ENCODE peak calls at places on chromosomes 13 and 19, in ten cellular contexts. One of them, this sample, is unnamed.

GRCh38 chr19:49155830-49156346 is 692 bp upstream of the HRC start:
- DNase-seq in effector memory CD4-positive, alpha-beta T cell: no peak
- DNase-seq in PC-9: no peak
- DNase-seq in endodermal cell: peak
- DNase-seq in breast epithelium: no peak
- DNase-seq in cardiac fibroblast: no peak
- DNase-seq in fibroblast of pulmonary artery: no peak
- DNase-seq in Calu3: no peak
- DNase-seq in activated T-helper 2 cell treated with anti-CD3 and anti-CD28 coated beads, Interferon-gamma antibody, Interleukin-2, Interleukin-4, amounts not matched to agents 10 μg/mL and 5 μg/mL and 100 μg/mL, durations not matched to agents 14 hours and 24 hours and 36 hours: no peak
- DNase-seq in LoVo: no peak
- DNase-seq in this sample: no peak

GRCh38 chr13:48400820-48401219 is 12.1 kb downstream of the LPAR6 start:
- DNase-seq in endodermal cell: no peak
- DNase-seq in cardiac fibroblast: peak
- DNase-seq in fibroblast of pulmonary artery: peak
- DNase-seq in LoVo: no peak
- DNase-seq in effector memory CD4-positive, alpha-beta T cell: no peak
- DNase-seq in PC-9: no peak
- DNase-seq in Calu3: no peak
- DNase-seq in breast epithelium: no peak
- DNase-seq in activated T-helper 2 cell treated with anti-CD3 and anti-CD28 coated beads, Interferon-gamma antibody, Interleukin-2, Interleukin-4, amounts not matched to agents 10 μg/mL and 5 μg/mL and 100 μg/mL, durations not matched to agents 14 hours and 24 hours and 36 hours: no peak
- DNase-seq in this sample: peak

GRCh38 chr13:25493930-25494707 is 122.3 kb downstream of the ATP8A2 start:
- DNase-seq in activated T-helper 2 cell treated with anti-CD3 and anti-CD28 coated beads, Interferon-gamma antibody, Interleukin-2, Interleukin-4, amounts not matched to agents 10 μg/mL and 5 μg/mL and 100 μg/mL, durations not matched to agents 14 hours and 24 hours and 36 hours: no peak
- DNase-seq in effector memory CD4-positive, alpha-beta T cell: no peak
- DNase-seq in cardiac fibroblast: no peak
- DNase-seq in fibroblast of pulmonary artery: no peak
- DNase-seq in breast epithelium: no peak
- DNase-seq in LoVo: no peak
- DNase-seq in endodermal cell: peak
- DNase-seq in PC-9: no peak
- DNase-seq in Calu3: no peak
- DNase-seq in this sample: no peak

GRCh38 chr19:3179739-3180293 is 1.2 kb downstream of the S1PR4 start:
- DNase-seq in fibroblast of pulmonary artery: no peak
- DNase-seq in LoVo: no peak
- DNase-seq in activated T-helper 2 cell treated with anti-CD3 and anti-CD28 coated beads, Interferon-gamma antibody, Interleukin-2, Interleukin-4, amounts not matched to agents 10 μg/mL and 5 μg/mL and 100 μg/mL, durations not matched to agents 14 hours and 24 hours and 36 hours: no peak
- DNase-seq in PC-9: no peak
- DNase-seq in effector memory CD4-positive, alpha-beta T cell: no peak
- DNase-seq in cardiac fibroblast: no peak
- DNase-seq in endodermal cell: no peak
- DNase-seq in breast epithelium: no peak
- DNase-seq in Calu3: no peak
- DNase-seq in this sample: no peak

GRCh38 chr13:84200971-84201370 is 318.7 kb upstream of the SLITRK1 start:
- DNase-seq in cardiac fibroblast: no peak
- DNase-seq in effector memory CD4-positive, alpha-beta T cell: no peak
- DNase-seq in fibroblast of pulmonary artery: no peak
- DNase-seq in endodermal cell: no peak
- DNase-seq in LoVo: no peak
- DNase-seq in breast epithelium: no peak
- DNase-seq in activated T-helper 2 cell treated with anti-CD3 and anti-CD28 coated beads, Interferon-gamma antibody, Interleukin-2, Interleukin-4, amounts not matched to agents 10 μg/mL and 5 μg/mL and 100 μg/mL, durations not matched to agents 14 hours and 24 hours and 36 hours: no peak
- DNase-seq in Calu3: no peak
- DNase-seq in PC-9: no peak
- DNase-seq in this sample: no peak

GRCh38 chr19:15433519-15434069 is 14.8 kb upstream of the AKAP8L start:
- DNase-seq in LoVo: no peak
- DNase-seq in breast epithelium: no peak
- DNase-seq in effector memory CD4-positive, alpha-beta T cell: no peak
- DNase-seq in PC-9: no peak
- DNase-seq in cardiac fibroblast: no peak
- DNase-seq in endodermal cell: peak
- DNase-seq in activated T-helper 2 cell treated with anti-CD3 and anti-CD28 coated beads, Interferon-gamma antibody, Interleukin-2, Interleukin-4, amounts not matched to agents 10 μg/mL and 5 μg/mL and 100 μg/mL, durations not matched to agents 14 hours and 24 hours and 36 hours: no peak
- DNase-seq in Calu3: no peak
- DNase-seq in fibroblast of pulmonary artery: no peak
- DNase-seq in this sample: no peak

GRCh38 chr13:44932850-44933251 is 56.4 kb downstream of the NUFIP1 start:
- DNase-seq in effector memory CD4-positive, alpha-beta T cell: no peak
- DNase-seq in breast epithelium: no peak
- DNase-seq in cardiac fibroblast: peak
- DNase-seq in activated T-helper 2 cell treated with anti-CD3 and anti-CD28 coated beads, Interferon-gamma antibody, Interleukin-2, Interleukin-4, amounts not matched to agents 10 μg/mL and 5 μg/mL and 100 μg/mL, durations not matched to agents 14 hours and 24 hours and 36 hours: no peak
- DNase-seq in endodermal cell: peak
- DNase-seq in fibroblast of pulmonary artery: peak
- DNase-seq in LoVo: no peak
- DNase-seq in PC-9: no peak
- DNase-seq in Calu3: no peak
- DNase-seq in this sample: no peak

GRCh38 chr19:32330149-32330548 is 15.3 kb upstream of the ZNF507 start:
- DNase-seq in effector memory CD4-positive, alpha-beta T cell: no peak
- DNase-seq in activated T-helper 2 cell treated with anti-CD3 and anti-CD28 coated beads, Interferon-gamma antibody, Interleukin-2, Interleukin-4, amounts not matched to agents 10 μg/mL and 5 μg/mL and 100 μg/mL, durations not matched to agents 14 hours and 24 hours and 36 hours: no peak
- DNase-seq in fibroblast of pulmonary artery: peak
- DNase-seq in cardiac fibroblast: no peak
- DNase-seq in endodermal cell: no peak
- DNase-seq in breast epithelium: no peak
- DNase-seq in LoVo: no peak
- DNase-seq in PC-9: no peak
- DNase-seq in Calu3: no peak
- DNase-seq in this sample: no peak

GRCh38 chr19:31504221-31504620 is 155.0 kb upstream of the TSHZ3 start:
- DNase-seq in cardiac fibroblast: no peak
- DNase-seq in PC-9: no peak
- DNase-seq in activated T-helper 2 cell treated with anti-CD3 and anti-CD28 coated beads, Interferon-gamma antibody, Interleukin-2, Interleukin-4, amounts not matched to agents 10 μg/mL and 5 μg/mL and 100 μg/mL, durations not matched to agents 14 hours and 24 hours and 36 hours: no peak
- DNase-seq in fibroblast of pulmonary artery: no peak
- DNase-seq in breast epithelium: no peak
- DNase-seq in LoVo: no peak
- DNase-seq in Calu3: no peak
- DNase-seq in endodermal cell: no peak
- DNase-seq in effector memory CD4-positive, alpha-beta T cell: no peak
- DNase-seq in this sample: peak

GRCh38 chr19:3725640-3726310 is 17.6 kb downstream of the TJP3 start:
- DNase-seq in activated T-helper 2 cell treated with anti-CD3 and anti-CD28 coated beads, Interferon-gamma antibody, Interleukin-2, Interleukin-4, amounts not matched to agents 10 μg/mL and 5 μg/mL and 100 μg/mL, durations not matched to agents 14 hours and 24 hours and 36 hours: no peak
- DNase-seq in effector memory CD4-positive, alpha-beta T cell: no peak
- DNase-seq in cardiac fibroblast: no peak
- DNase-seq in breast epithelium: peak
- DNase-seq in Calu3: peak
- DNase-seq in PC-9: peak
- DNase-seq in fibroblast of pulmonary artery: no peak
- DNase-seq in endodermal cell: peak
- DNase-seq in LoVo: no peak
- DNase-seq in this sample: no peak

GRCh38 chr19:45424191-45425058 is 708 bp upstream of the ERCC1 start:
- DNase-seq in endodermal cell: peak
- DNase-seq in Calu3: peak
- DNase-seq in cardiac fibroblast: peak
- DNase-seq in activated T-helper 2 cell treated with anti-CD3 and anti-CD28 coated beads, Interferon-gamma antibody, Interleukin-2, Interleukin-4, amounts not matched to agents 10 μg/mL and 5 μg/mL and 100 μg/mL, durations not matched to agents 14 hours and 24 hours and 36 hours: no peak
- DNase-seq in PC-9: peak
- DNase-seq in LoVo: peak
- DNase-seq in fibroblast of pulmonary artery: peak
- DNase-seq in effector memory CD4-positive, alpha-beta T cell: no peak
- DNase-seq in breast epithelium: no peak
- DNase-seq in this sample: peak

GRCh38 chr19:17490411-17490810 is 20.1 kb downstream of the SLC27A1 start:
- DNase-seq in breast epithelium: no peak
- DNase-seq in endodermal cell: no peak
- DNase-seq in effector memory CD4-positive, alpha-beta T cell: no peak
- DNase-seq in cardiac fibroblast: no peak
- DNase-seq in LoVo: no peak
- DNase-seq in PC-9: no peak
- DNase-seq in activated T-helper 2 cell treated with anti-CD3 and anti-CD28 coated beads, Interferon-gamma antibody, Interleukin-2, Interleukin-4, amounts not matched to agents 10 μg/mL and 5 μg/mL and 100 μg/mL, durations not matched to agents 14 hours and 24 hours and 36 hours: no peak
- DNase-seq in Calu3: no peak
- DNase-seq in fibroblast of pulmonary artery: no peak
- DNase-seq in this sample: no peak

GRCh38 chr19:34120846-34121639 is 51.3 kb upstream of the LSM14A start:
- DNase-seq in activated T-helper 2 cell treated with anti-CD3 and anti-CD28 coated beads, Interferon-gamma antibody, Interleukin-2, Interleukin-4, amounts not matched to agents 10 μg/mL and 5 μg/mL and 100 μg/mL, durations not matched to agents 14 hours and 24 hours and 36 hours: peak
- DNase-seq in fibroblast of pulmonary artery: peak
- DNase-seq in endodermal cell: peak
- DNase-seq in PC-9: no peak
- DNase-seq in effector memory CD4-positive, alpha-beta T cell: peak
- DNase-seq in Calu3: peak
- DNase-seq in cardiac fibroblast: peak
- DNase-seq in LoVo: no peak
- DNase-seq in breast epithelium: no peak
- DNase-seq in this sample: no peak

GRCh38 chr19:3115411-3115810 is 20.4 kb upstream of the GNA15 start:
- DNase-seq in endodermal cell: no peak
- DNase-seq in breast epithelium: no peak
- DNase-seq in PC-9: no peak
- DNase-seq in effector memory CD4-positive, alpha-beta T cell: no peak
- DNase-seq in fibroblast of pulmonary artery: no peak
- DNase-seq in cardiac fibroblast: no peak
- DNase-seq in LoVo: no peak
- DNase-seq in Calu3: no peak
- DNase-seq in activated T-helper 2 cell treated with anti-CD3 and anti-CD28 coated beads, Interferon-gamma antibody, Interleukin-2, Interleukin-4, amounts not matched to agents 10 μg/mL and 5 μg/mL and 100 μg/mL, durations not matched to agents 14 hours and 24 hours and 36 hours: no peak
- DNase-seq in this sample: no peak

GRCh38 chr13:106471957-106472543 is 63.4 kb downstream of the EFNB2 start:
- DNase-seq in cardiac fibroblast: peak
- DNase-seq in LoVo: peak
- DNase-seq in fibroblast of pulmonary artery: peak
- DNase-seq in effector memory CD4-positive, alpha-beta T cell: no peak
- DNase-seq in endodermal cell: peak
- DNase-seq in PC-9: peak
- DNase-seq in activated T-helper 2 cell treated with anti-CD3 and anti-CD28 coated beads, Interferon-gamma antibody, Interleukin-2, Interleukin-4, amounts not matched to agents 10 μg/mL and 5 μg/mL and 100 μg/mL, durations not matched to agents 14 hours and 24 hours and 36 hours: no peak
- DNase-seq in breast epithelium: no peak
- DNase-seq in Calu3: peak
- DNase-seq in this sample: no peak

GRCh38 chr13:41458939-41459753 is 1.8 kb downstream of the RGCC start:
- DNase-seq in LoVo: peak
- DNase-seq in breast epithelium: no peak
- DNase-seq in effector memory CD4-positive, alpha-beta T cell: no peak
- DNase-seq in fibroblast of pulmonary artery: peak
- DNase-seq in activated T-helper 2 cell treated with anti-CD3 and anti-CD28 coated beads, Interferon-gamma antibody, Interleukin-2, Interleukin-4, amounts not matched to agents 10 μg/mL and 5 μg/mL and 100 μg/mL, durations not matched to agents 14 hours and 24 hours and 36 hours: peak
- DNase-seq in PC-9: peak
- DNase-seq in endodermal cell: peak
- DNase-seq in Calu3: peak
- DNase-seq in cardiac fibroblast: peak
- DNase-seq in this sample: peak

GRCh38 chr19:6312018-6312417 is 21.4 kb downstream of the ACER1 start:
- DNase-seq in PC-9: no peak
- DNase-seq in cardiac fibroblast: no peak
- DNase-seq in activated T-helper 2 cell treated with anti-CD3 and anti-CD28 coated beads, Interferon-gamma antibody, Interleukin-2, Interleukin-4, amounts not matched to agents 10 μg/mL and 5 μg/mL and 100 μg/mL, durations not matched to agents 14 hours and 24 hours and 36 hours: no peak
- DNase-seq in LoVo: no peak
- DNase-seq in Calu3: no peak
- DNase-seq in breast epithelium: no peak
- DNase-seq in endodermal cell: peak
- DNase-seq in effector memory CD4-positive, alpha-beta T cell: no peak
- DNase-seq in fibroblast of pulmonary artery: no peak
- DNase-seq in this sample: peak

GRCh38 chr19:35332817-35333216 is 3.8 kb downstream of the CD22 start:
- DNase-seq in activated T-helper 2 cell treated with anti-CD3 and anti-CD28 coated beads, Interferon-gamma antibody, Interleukin-2, Interleukin-4, amounts not matched to agents 10 μg/mL and 5 μg/mL and 100 μg/mL, durations not matched to agents 14 hours and 24 hours and 36 hours: no peak
- DNase-seq in endodermal cell: no peak
- DNase-seq in PC-9: no peak
- DNase-seq in effector memory CD4-positive, alpha-beta T cell: no peak
- DNase-seq in cardiac fibroblast: no peak
- DNase-seq in Calu3: no peak
- DNase-seq in fibroblast of pulmonary artery: no peak
- DNase-seq in LoVo: no peak
- DNase-seq in breast epithelium: no peak
- DNase-seq in this sample: no peak

GRCh38 chr19:17220207-17220758 is 5.1 kb downstream of the USE1 start:
- DNase-seq in PC-9: peak
- DNase-seq in breast epithelium: no peak
- DNase-seq in endodermal cell: no peak
- DNase-seq in LoVo: peak
- DNase-seq in activated T-helper 2 cell treated with anti-CD3 and anti-CD28 coated beads, Interferon-gamma antibody, Interleukin-2, Interleukin-4, amounts not matched to agents 10 μg/mL and 5 μg/mL and 100 μg/mL, durations not matched to agents 14 hours and 24 hours and 36 hours: no peak
- DNase-seq in cardiac fibroblast: peak
- DNase-seq in effector memory CD4-positive, alpha-beta T cell: no peak
- DNase-seq in Calu3: peak
- DNase-seq in fibroblast of pulmonary artery: peak
- DNase-seq in this sample: no peak

GRCh38 chr19:45954132-45954531 is 19.5 kb downstream of the NOVA2 start:
- DNase-seq in cardiac fibroblast: no peak
- DNase-seq in breast epithelium: no peak
- DNase-seq in Calu3: no peak
- DNase-seq in LoVo: no peak
- DNase-seq in endodermal cell: no peak
- DNase-seq in fibroblast of pulmonary artery: no peak
- DNase-seq in effector memory CD4-positive, alpha-beta T cell: no peak
- DNase-seq in activated T-helper 2 cell treated with anti-CD3 and anti-CD28 coated beads, Interferon-gamma antibody, Interleukin-2, Interleukin-4, amounts not matched to agents 10 μg/mL and 5 μg/mL and 100 μg/mL, durations not matched to agents 14 hours and 24 hours and 36 hours: no peak
- DNase-seq in PC-9: no peak
- DNase-seq in this sample: no peak

GRCh38 chr19:51006406-51006805 is 5.0 kb upstream of the KLK8 start:
- DNase-seq in breast epithelium: no peak
- DNase-seq in Calu3: no peak
- DNase-seq in cardiac fibroblast: no peak
- DNase-seq in fibroblast of pulmonary artery: no peak
- DNase-seq in effector memory CD4-positive, alpha-beta T cell: no peak
- DNase-seq in endodermal cell: no peak
- DNase-seq in PC-9: no peak
- DNase-seq in activated T-helper 2 cell treated with anti-CD3 and anti-CD28 coated beads, Interferon-gamma antibody, Interleukin-2, Interleukin-4, amounts not matched to agents 10 μg/mL and 5 μg/mL and 100 μg/mL, durations not matched to agents 14 hours and 24 hours and 36 hours: no peak
- DNase-seq in LoVo: no peak
- DNase-seq in this sample: no peak

GRCh38 chr19:3966051-3967017 is 4.6 kb downstream of the DAPK3 start:
- DNase-seq in cardiac fibroblast: no peak
- DNase-seq in PC-9: no peak
- DNase-seq in Calu3: no peak
- DNase-seq in LoVo: no peak
- DNase-seq in breast epithelium: no peak
- DNase-seq in activated T-helper 2 cell treated with anti-CD3 and anti-CD28 coated beads, Interferon-gamma antibody, Interleukin-2, Interleukin-4, amounts not matched to agents 10 μg/mL and 5 μg/mL and 100 μg/mL, durations not matched to agents 14 hours and 24 hours and 36 hours: no peak
- DNase-seq in fibroblast of pulmonary artery: no peak
- DNase-seq in effector memory CD4-positive, alpha-beta T cell: no peak
- DNase-seq in endodermal cell: no peak
- DNase-seq in this sample: no peak

GRCh38 chr19:51387924-51388389 is at the start of gene LIM2:
- DNase-seq in cardiac fibroblast: no peak
- DNase-seq in Calu3: no peak
- DNase-seq in fibroblast of pulmonary artery: no peak
- DNase-seq in LoVo: no peak
- DNase-seq in effector memory CD4-positive, alpha-beta T cell: no peak
- DNase-seq in breast epithelium: no peak
- DNase-seq in activated T-helper 2 cell treated with anti-CD3 and anti-CD28 coated beads, Interferon-gamma antibody, Interleukin-2, Interleukin-4, amounts not matched to agents 10 μg/mL and 5 μg/mL and 100 μg/mL, durations not matched to agents 14 hours and 24 hours and 36 hours: no peak
- DNase-seq in PC-9: no peak
- DNase-seq in endodermal cell: no peak
- DNase-seq in this sample: no peak

GRCh38 chr13:41547253-41548000 is 90.1 kb downstream of the RGCC start:
- DNase-seq in activated T-helper 2 cell treated with anti-CD3 and anti-CD28 coated beads, Interferon-gamma antibody, Interleukin-2, Interleukin-4, amounts not matched to agents 10 μg/mL and 5 μg/mL and 100 μg/mL, durations not matched to agents 14 hours and 24 hours and 36 hours: no peak
- DNase-seq in LoVo: no peak
- DNase-seq in endodermal cell: peak
- DNase-seq in Calu3: no peak
- DNase-seq in fibroblast of pulmonary artery: peak
- DNase-seq in effector memory CD4-positive, alpha-beta T cell: no peak
- DNase-seq in PC-9: no peak
- DNase-seq in cardiac fibroblast: peak
- DNase-seq in breast epithelium: no peak
- DNase-seq in this sample: no peak

GRCh38 chr19:1929051-1929742 is 11.8 kb upstream of the CSNK1G2 start:
- DNase-seq in endodermal cell: peak
- DNase-seq in Calu3: peak
- DNase-seq in fibroblast of pulmonary artery: peak
- DNase-seq in activated T-helper 2 cell treated with anti-CD3 and anti-CD28 coated beads, Interferon-gamma antibody, Interleukin-2, Interleukin-4, amounts not matched to agents 10 μg/mL and 5 μg/mL and 100 μg/mL, durations not matched to agents 14 hours and 24 hours and 36 hours: peak
- DNase-seq in PC-9: peak
- DNase-seq in LoVo: peak
- DNase-seq in cardiac fibroblast: peak
- DNase-seq in effector memory CD4-positive, alpha-beta T cell: peak
- DNase-seq in breast epithelium: peak
- DNase-seq in this sample: peak

GRCh38 chr19:31340059-31341025 is 8.9 kb downstream of the TSHZ3 start:
- DNase-seq in activated T-helper 2 cell treated with anti-CD3 and anti-CD28 coated beads, Interferon-gamma antibody, Interleukin-2, Interleukin-4, amounts not matched to agents 10 μg/mL and 5 μg/mL and 100 μg/mL, durations not matched to agents 14 hours and 24 hours and 36 hours: no peak
- DNase-seq in effector memory CD4-positive, alpha-beta T cell: peak
- DNase-seq in LoVo: no peak
- DNase-seq in endodermal cell: no peak
- DNase-seq in cardiac fibroblast: no peak
- DNase-seq in fibroblast of pulmonary artery: peak
- DNase-seq in Calu3: no peak
- DNase-seq in breast epithelium: no peak
- DNase-seq in PC-9: no peak
- DNase-seq in this sample: peak

GRCh38 chr13:79267560-79267959 is 138.5 kb downstream of the RBM26 start:
- DNase-seq in endodermal cell: no peak
- DNase-seq in fibroblast of pulmonary artery: no peak
- DNase-seq in breast epithelium: no peak
- DNase-seq in cardiac fibroblast: no peak
- DNase-seq in LoVo: no peak
- DNase-seq in Calu3: no peak
- DNase-seq in effector memory CD4-positive, alpha-beta T cell: no peak
- DNase-seq in activated T-helper 2 cell treated with anti-CD3 and anti-CD28 coated beads, Interferon-gamma antibody, Interleukin-2, Interleukin-4, amounts not matched to agents 10 μg/mL and 5 μg/mL and 100 μg/mL, durations not matched to agents 14 hours and 24 hours and 36 hours: no peak
- DNase-seq in PC-9: no peak
- DNase-seq in this sample: no peak

GRCh38 chr13:45700971-45701900 is 884 bp upstream of the CBY2 start:
- DNase-seq in effector memory CD4-positive, alpha-beta T cell: no peak
- DNase-seq in PC-9: no peak
- DNase-seq in activated T-helper 2 cell treated with anti-CD3 and anti-CD28 coated beads, Interferon-gamma antibody, Interleukin-2, Interleukin-4, amounts not matched to agents 10 μg/mL and 5 μg/mL and 100 μg/mL, durations not matched to agents 14 hours and 24 hours and 36 hours: no peak
- DNase-seq in breast epithelium: no peak
- DNase-seq in Calu3: no peak
- DNase-seq in endodermal cell: no peak
- DNase-seq in LoVo: no peak
- DNase-seq in cardiac fibroblast: no peak
- DNase-seq in fibroblast of pulmonary artery: no peak
- DNase-seq in this sample: no peak

This sample was measured in prostate gland.